ENCODE peak calls at places on chromosomes 3 and 15, in six cellular contexts. N is HCEC 1CT, F is endothelial cell, P is BJ, G is GM23248, J is NAMALWA. O is an unnamed sample.
A peak's percentile ranks its signal among the peaks of the same experiment; 100 is the strongest.

GRCh38 chr3:132317229-132317948 is at the start of gene ACP3:
- DNase-seq in J (peak; percentile 81), P (peak; percentile 10), F (no peak), N (peak; percentile 69), G (peak; percentile 77), O (no peak)

GRCh38 chr15:34999906-35000305 is 11.8 kb upstream of the ZNF770 start:
- DNase-seq in F (no peak), G (peak; percentile 7), J (no peak), P (no peak), N (peak; percentile 14), O (no peak)

GRCh38 chr3:115657168-115657567 is 33.9 kb downstream of the GAP43 start:
- DNase-seq in G (no peak), N (no peak), J (peak; percentile 7), P (no peak), F (no peak), O (no peak)

GRCh38 chr15:32861741-32862140 is 143.9 kb downstream of the GREM1 start:
- DNase-seq in J (no peak), F (no peak), G (peak; percentile 88), P (peak; percentile 69), N (peak; percentile 76), O (no peak)

GRCh38 chr3:42424911-42425310 is 14.5 kb upstream of the LYZL4 start:
- DNase-seq in J (no peak), F (no peak), N (no peak), P (no peak), G (no peak), O (no peak)

GRCh38 chr15:50262533-50262932 is 3.0 kb downstream of the HDC start:
- DNase-seq in F (no peak), P (no peak), N (no peak), G (no peak), J (no peak), O (no peak)

GRCh38 chr15:48063411-48063985 is 57.3 kb upstream of the SLC24A5 start:
- DNase-seq in P (no peak), F (no peak), G (no peak), N (no peak), J (no peak), O (no peak)

GRCh38 chr3:43995078-43995928 is 246.4 kb upstream of the TOPAZ1 start:
- DNase-seq in F (peak; percentile 17), P (no peak), N (no peak), G (peak; percentile 70), J (no peak), O (no peak)

GRCh38 chr15:43941555-43941954 is 114.8 kb downstream of the WDR76 start:
- DNase-seq in F (no peak), P (no peak), G (no peak), N (no peak), J (peak; percentile 63), O (no peak)